ENCODE peak calls at places on chromosomes 2 and 18, in ten cellular contexts. U is endodermal cell, N is PC-9, M is tibial nerve, P is astrocyte of the spinal cord, W is epithelial cell of esophagus, C is transverse colon, K is GM20000, Q is choroid plexus epithelial cell, B is mammary epithelial cell. G is an unnamed sample.

GRCh38 chr18:11981633-11982366 is 493 bp downstream of the IMPA2 start:
- DNase-seq in P (no peak), C (peak; percentile 66), N (no peak), W (peak; percentile 27), M (no peak), U (peak; percentile 88), K (peak; percentile 42), Q (peak; percentile 16), B (peak; percentile 20), G (no peak)

GRCh38 chr18:13217466-13217961 is 1.0 kb upstream of the LDLRAD4 start:
- DNase-seq in U (peak; percentile 87), B (peak; percentile 11), M (no peak), Q (peak; percentile 30), P (peak; percentile 19), K (peak; percentile 79), W (peak; percentile 27), C (peak; percentile 70), N (no peak), G (no peak)

GRCh38 chr2:55482186-55482945 is 37.2 kb upstream of the CFAP36 start:
- DNase-seq in M (no peak), P (peak; percentile 59), W (peak; percentile 45), U (no peak), K (no peak), Q (peak; percentile 70), C (no peak), B (no peak), N (no peak), G (no peak)

GRCh38 chr2:76958749-76959148 is 563.4 kb downstream of the LRRTM4 start:
- DNase-seq in B (no peak), P (peak; percentile 6), C (no peak), M (no peak), Q (no peak), W (peak; percentile 14), U (peak; percentile 80), K (no peak), N (no peak), G (no peak)

GRCh38 chr2:131039908-131040660 is 53.2 kb downstream of the FAM168B start:
- DNase-seq in B (no peak), P (no peak), N (no peak), C (no peak), U (peak; percentile 44), W (no peak), K (peak; percentile 62), M (no peak), Q (no peak), G (no peak)

GRCh38 chr2:200765139-200765951 is 46.4 kb upstream of the BZW1 start:
- DNase-seq in P (peak; percentile 97), B (peak; percentile 94), C (no peak), W (peak; percentile 93), K (no peak), M (no peak), Q (peak; percentile 97), N (peak; percentile 94), U (no peak), G (no peak)

GRCh38 chr2:181438298-181438697 is 18.9 kb upstream of the ITGA4 start:
- DNase-seq in N (no peak), U (peak; percentile 71), K (no peak), P (no peak), B (peak; percentile 20), W (peak; percentile 18), C (peak; percentile 13), Q (no peak), M (no peak), G (no peak)

GRCh38 chr2:127049927-127050802 is 56.8 kb downstream of the BIN1 start:
- DNase-seq in B (peak; percentile 20), K (peak; percentile 93), P (peak; percentile 22), U (peak; percentile 93), N (no peak), C (peak; percentile 65), M (no peak), Q (peak; percentile 61), W (peak; percentile 36), G (no peak)

GRCh38 chr2:153163055-153163454 is 315.5 kb downstream of the RPRM start:
- DNase-seq in K (peak; percentile 5), B (peak; percentile 14), U (peak; percentile 71), N (no peak), P (peak; percentile 30), W (peak; percentile 56), C (no peak), Q (peak; percentile 1), M (no peak), G (no peak)

GRCh38 chr2:39099820-39100728 is 20.8 kb downstream of the SOS1 start:
- DNase-seq in B (peak; percentile 75), C (no peak), P (peak; percentile 17), U (no peak), N (peak; percentile 48), K (no peak), Q (peak; percentile 57), M (no peak), W (peak; percentile 81), G (no peak)

GRCh38 chr2:30691948-30692828 is 115.1 kb downstream of the CAPN13 start:
- DNase-seq in C (no peak), K (no peak), U (peak; percentile 60), Q (peak; percentile 56), N (no peak), P (no peak), M (no peak), B (no peak), W (no peak), G (peak; percentile 75)
- TF ChIP-seq CTCF in C (no peak), K (peak; percentile 3), U (peak; percentile 51), Q (peak; percentile 48), N (no peak), P (peak; percentile 36), M (no peak), B (no peak), W (no peak), G (no peak)

DNA sequence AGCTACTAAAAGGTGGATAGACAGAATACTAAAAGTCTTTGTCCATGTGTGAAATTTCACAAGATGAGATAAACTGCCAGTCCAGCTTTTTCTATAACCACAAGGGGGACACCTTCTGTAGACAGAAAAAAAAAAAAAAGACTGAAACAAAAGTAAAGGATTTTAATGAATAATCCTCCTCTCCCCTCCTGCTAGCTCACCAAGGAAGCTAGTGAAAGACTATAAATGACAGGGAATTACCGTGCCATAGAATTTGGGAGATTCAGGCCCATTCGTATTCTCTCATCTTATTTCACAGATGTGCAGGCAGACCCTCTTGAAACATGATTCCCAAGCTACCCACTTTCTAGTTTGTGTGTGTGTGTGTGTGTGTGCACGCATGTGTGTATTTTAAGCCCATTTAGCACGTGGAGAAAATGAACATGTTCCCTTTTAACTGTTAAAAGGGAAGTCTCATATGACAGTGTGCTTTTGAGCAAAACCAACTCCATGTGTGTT is 36.3 kb upstream of the SLC8A1 start:
- DNase-seq in C (no peak), K (no peak), W (peak; percentile 36), M (no peak), B (peak; percentile 6), U (no peak), Q (peak; percentile 72), P (peak; percentile 62), N (no peak), G (no peak)
- TF ChIP-seq CTCF in C (peak; percentile 21), K (no peak), W (peak; percentile 35), M (peak; percentile 44), B (peak; percentile 58), U (peak; percentile 76), Q (peak; percentile 67), P (peak; percentile 58), N (peak; percentile 81), G (peak; percentile 58)

DNA sequence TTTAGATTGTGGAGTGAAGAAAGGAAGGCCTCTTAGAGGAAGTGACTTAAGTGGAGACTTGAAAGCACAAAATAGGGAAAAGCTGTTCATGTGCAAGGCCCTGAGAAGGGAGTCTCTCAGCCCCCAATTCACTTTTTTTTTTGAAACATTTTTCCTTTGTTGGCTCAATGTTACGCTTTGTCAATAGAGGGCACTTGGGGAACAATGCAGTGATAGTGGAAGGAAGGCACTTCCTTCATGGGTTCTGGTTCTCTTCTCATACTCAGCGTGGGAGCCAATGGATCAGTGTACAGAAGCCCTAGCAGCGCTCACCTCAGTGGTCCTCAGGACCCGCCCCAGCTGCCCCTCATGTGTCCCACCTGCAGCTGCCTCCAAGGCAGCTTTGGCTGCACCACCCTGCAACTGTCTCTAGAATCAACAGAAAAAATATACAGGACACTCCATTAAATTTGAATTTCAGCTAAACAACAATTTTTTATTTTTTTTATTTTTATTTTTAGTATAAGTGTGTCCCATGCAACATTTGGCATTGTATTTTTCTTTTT is 8.6 kb upstream of the C2orf42 start:
- DNase-seq in B (no peak), P (no peak), C (no peak), M (no peak), K (no peak), U (no peak), N (no peak), Q (no peak), W (no peak), G (peak; percentile 23)
- TF ChIP-seq CTCF in B (no peak), P (no peak), C (no peak), M (no peak), K (no peak), U (no peak), N (no peak), Q (no peak), W (no peak), G (no peak)

GRCh38 chr2:96402591-96402990 is 67.0 kb downstream of the NCAPH start:
- DNase-seq in Q (no peak), C (no peak), K (no peak), N (no peak), B (no peak), W (no peak), M (no peak), P (no peak), U (no peak), G (no peak)

GRCh38 chr2:96400049-96401000 is 64.8 kb downstream of the NCAPH start:
- DNase-seq in B (no peak), U (no peak), C (no peak), W (no peak), Q (no peak), K (no peak), N (peak; percentile 21), P (no peak), M (no peak), G (peak; percentile 56)

GRCh38 chr2:96397756-96398525 is 62.4 kb downstream of the NCAPH start:
- DNase-seq in P (no peak), M (no peak), B (no peak), W (no peak), N (no peak), K (no peak), U (no peak), C (no peak), Q (no peak), G (peak; percentile 56)

GRCh38 chr2:96396587-96396986 is 61.0 kb downstream of the NCAPH start:
- DNase-seq in B (no peak), C (no peak), W (no peak), K (no peak), U (no peak), P (no peak), M (no peak), N (peak; percentile 44), Q (no peak), G (no peak)

DNA sequence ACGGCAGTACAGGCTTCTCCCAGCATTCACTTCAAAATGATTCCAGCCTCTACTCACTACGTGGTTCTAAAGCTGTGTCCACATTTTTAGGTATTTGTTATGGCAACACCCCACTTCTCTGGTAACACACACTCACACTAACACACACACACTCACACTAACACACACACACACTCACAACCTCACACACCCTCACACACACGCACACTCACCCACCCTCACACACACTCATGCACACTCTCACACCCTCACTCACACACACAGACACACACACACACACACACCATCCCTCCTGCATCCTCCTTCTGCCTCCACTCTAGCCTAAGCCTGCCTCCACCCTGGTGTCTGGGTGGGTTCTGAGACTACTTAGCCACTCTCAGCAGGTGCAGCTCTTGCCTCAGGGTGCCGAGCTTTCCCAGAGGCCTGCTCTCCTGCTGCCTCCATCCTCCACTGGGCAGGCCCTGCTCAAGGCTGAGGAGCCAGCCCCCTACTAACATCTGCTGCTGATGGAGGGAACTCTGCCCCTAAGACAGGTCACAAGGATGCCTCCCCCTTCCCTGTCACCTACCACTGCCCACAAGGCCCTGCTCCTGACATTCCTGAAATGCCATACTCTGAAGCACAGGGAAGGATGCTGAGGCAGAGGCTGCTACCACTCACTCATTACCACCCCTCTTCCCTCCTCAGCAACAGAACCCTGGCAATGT is 63.9 kb downstream of the NCAPH start:
- DNase-seq in Q (no peak), P (no peak), U (no peak), N (no peak), M (no peak), B (no peak), W (no peak), C (no peak), K (no peak), G (no peak)
- TF ChIP-seq CTCF in Q (no peak), P (no peak), U (no peak), N (no peak), M (no peak), B (no peak), W (no peak), C (no peak), K (no peak), G (no peak)

G was measured in osteocyte.